ENCODE peak calls at places on chromosomes 7 and 10, in eight cellular contexts. Z is heart right ventricle, B is epithelial cell of proximal tubule, M is psoas muscle, C is epithelial cell of esophagus, A is right lobe of liver, N is endothelial cell, I is WTC11. X is an unnamed sample.

GRCh38 chr7:135620980-135621850 is 41.1 kb upstream of the STMP1 start:
- DNase-seq in C (peak), Z (peak), I (peak), N (peak), M (no peak), B (peak), A (no peak), X (peak)

GRCh38 chr10:33492914-33493313 is 158.4 kb upstream of the NRP1 start:
- DNase-seq in C (no peak), Z (no peak), A (no peak), M (no peak), I (no peak), N (no peak), B (no peak), X (no peak)

GRCh38 chr10:19941206-19941880 is 125.1 kb downstream of the PLXDC2 start:
- DNase-seq in B (no peak), C (no peak), Z (no peak), N (no peak), A (no peak), M (no peak), I (no peak), X (no peak)

GRCh38 chr10:112510384-112510783 is 63.4 kb downstream of the VTI1A start:
- DNase-seq in N (no peak), Z (no peak), B (no peak), I (no peak), M (no peak), C (no peak), A (no peak), X (no peak)

GRCh38 chr7:19713676-19714075 is 4.8 kb upstream of the POLR1F start:
- DNase-seq in B (peak), Z (no peak), A (no peak), C (peak), I (peak), M (no peak), N (peak), X (peak)

GRCh38 chr10:27512548-27512947 is 8.4 kb downstream of the RAB18 start:
- DNase-seq in B (no peak), Z (no peak), N (no peak), C (no peak), A (no peak), M (no peak), I (no peak), X (no peak)

GRCh38 chr7:102024769-102025391 is 207.5 kb downstream of the CUX1 start:
- DNase-seq in C (no peak), Z (peak), I (no peak), B (peak), N (no peak), A (peak), M (no peak), X (no peak)

GRCh38 chr7:74029094-74029785 is 1.3 kb downstream of the ELN start:
- DNase-seq in A (no peak), M (no peak), B (no peak), Z (no peak), C (no peak), I (no peak), N (no peak), X (no peak)

GRCh38 chr10:100103581-100103980 is 21.9 kb upstream of the CPN1 start:
- DNase-seq in C (peak), M (no peak), Z (no peak), A (no peak), I (no peak), N (no peak), B (no peak), X (no peak)

GRCh38 chr10:132634241-132634946 is 96.8 kb downstream of the INPP5A start:
- DNase-seq in Z (no peak), M (peak), C (peak), I (peak), A (peak), N (no peak), B (no peak), X (no peak)

GRCh38 chr7:66054063-66054462 is 21.6 kb upstream of the ASL start:
- DNase-seq in M (no peak), A (no peak), B (no peak), C (peak), Z (no peak), I (no peak), N (no peak), X (no peak)

GRCh38 chr10:69721690-69722310 is 79.9 kb upstream of the COL13A1 start:
- DNase-seq in A (no peak), C (peak), B (no peak), N (peak), M (peak), I (no peak), Z (peak), X (no peak)

GRCh38 chr10:42926831-42927230 is 144.2 kb downstream of the BMS1 start:
- DNase-seq in N (no peak), C (no peak), I (peak), M (no peak), A (no peak), Z (no peak), B (no peak), X (no peak)

GRCh38 chr10:35336921-35337741 is 822 bp downstream of the CCNY start:
- DNase-seq in I (peak), M (peak), N (peak), C (peak), Z (peak), B (no peak), A (peak), X (no peak)

GRCh38 chr7:41996381-41997035 is 240.5 kb downstream of the GLI3 start:
- DNase-seq in Z (no peak), B (no peak), C (peak), M (no peak), N (no peak), I (no peak), A (no peak), X (no peak)

GRCh38 chr10:46555366-46555712 is 1.1 kb downstream of the GPRIN2 start:
- DNase-seq in C (no peak), B (no peak), A (no peak), I (peak), M (peak), Z (no peak), N (no peak), X (no peak)

GRCh38 chr10:31698169-31698890 is 230.3 kb downstream of the ARHGAP12 start:
- DNase-seq in N (no peak), M (peak), A (no peak), I (no peak), Z (peak), B (no peak), C (peak), X (no peak)

GRCh38 chr7:117247809-117248208 is 75.0 kb downstream of the WNT2 start:
- DNase-seq in A (no peak), Z (no peak), I (no peak), C (no peak), M (no peak), N (no peak), B (no peak), X (no peak)

GRCh38 chr10:50417906-50418697 is 166.8 kb upstream of the ASAH2 start:
- DNase-seq in A (peak), I (peak), M (peak), C (peak), N (peak), Z (peak), B (no peak), X (peak)

GRCh38 chr7:148561099-148561498 is 29.5 kb upstream of the C7orf33 start:
- DNase-seq in B (no peak), N (no peak), Z (no peak), M (no peak), A (no peak), C (peak), I (no peak), X (no peak)

GRCh38 chr7:127913686-127914085 is 117.6 kb downstream of the LRRC4 start:
- DNase-seq in C (no peak), I (no peak), M (no peak), N (no peak), B (no peak), Z (no peak), A (no peak), X (no peak)

GRCh38 chr7:26653430-26653911 is 210.9 kb downstream of the SKAP2 start:
- DNase-seq in M (peak), Z (peak), I (no peak), A (no peak), B (peak), N (no peak), C (peak), X (no peak)

GRCh38 chr10:75605096-75605495 is 173.7 kb downstream of the LRMDA start:
- DNase-seq in N (no peak), C (no peak), Z (no peak), I (no peak), M (no peak), B (no peak), A (no peak), X (no peak)

GRCh38 chr10:118962159-118962863 is 67.2 kb upstream of the NANOS1 start:
- DNase-seq in Z (no peak), B (no peak), C (peak), N (no peak), I (no peak), M (no peak), A (no peak), X (no peak)

GRCh38 chr10:86721232-86721631 is 35.2 kb upstream of the BMPR1A start:
- DNase-seq in A (no peak), N (no peak), I (no peak), M (no peak), B (no peak), Z (no peak), C (no peak), X (no peak)

GRCh38 chr7:70681847-70682350 is 450.0 kb upstream of the GALNT17 start:
- DNase-seq in N (no peak), C (no peak), B (no peak), I (no peak), A (no peak), M (no peak), Z (no peak), X (no peak)

GRCh38 chr7:113730309-113730955 is 188.4 kb downstream of the PPP1R3A start:
- DNase-seq in M (no peak), Z (no peak), C (peak), N (no peak), B (peak), A (no peak), I (no peak), X (peak)

GRCh38 chr7:114409750-114410149 is 4.9 kb upstream of the FOXP2 start:
- DNase-seq in Z (no peak), B (no peak), M (no peak), I (no peak), C (peak), A (no peak), N (no peak), X (no peak)

GRCh38 chr10:86023931-86024554 is 342.6 kb downstream of the GRID1 start:
- DNase-seq in I (no peak), A (no peak), C (no peak), N (no peak), M (no peak), B (no peak), Z (peak), X (no peak)

GRCh38 chr10:57599440-57599839 is 668.3 kb downstream of the IPMK start:
- DNase-seq in M (no peak), I (no peak), B (no peak), A (no peak), N (no peak), C (no peak), Z (no peak), X (no peak)

GRCh38 chr7:93044147-93044810 is 73.5 kb downstream of the SAMD9 start:
- DNase-seq in Z (no peak), M (no peak), A (no peak), C (peak), B (no peak), I (no peak), N (no peak), X (peak)

DNA sequence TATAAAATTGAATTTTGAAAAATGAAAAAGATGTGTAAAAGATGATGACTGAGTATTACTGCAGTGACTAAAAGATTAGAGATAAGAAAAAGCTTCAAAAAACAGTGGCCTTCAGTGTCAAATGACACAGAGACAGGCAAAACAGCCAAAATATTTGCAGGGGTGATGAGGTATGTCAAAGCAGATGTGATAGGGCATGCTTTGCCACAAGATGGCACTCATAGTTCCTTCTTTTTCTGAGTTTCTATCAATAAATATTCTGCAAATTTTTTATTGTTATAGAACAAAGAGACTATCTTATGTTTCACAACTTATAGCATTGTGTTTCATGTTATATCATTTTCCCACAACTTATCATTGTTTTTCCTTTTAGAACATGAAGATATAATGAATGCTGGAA is 344.1 kb upstream of the HPS1 start:
- DNase-seq in N (no peak), Z (no peak), B (no peak), A (no peak), M (no peak), C (peak), I (no peak), X (no peak)
- TF ChIP-seq CTCF in N (peak), Z (peak), B (peak), A (peak), M (no peak), C (peak), I (no peak), X (peak)

GRCh38 chr7:50978633-50979215 is 196.0 kb upstream of the GRB10 start:
- DNase-seq in I (no peak), Z (no peak), B (no peak), N (no peak), M (no peak), C (no peak), A (no peak), X (no peak)
- TF ChIP-seq CTCF in I (no peak), Z (no peak), B (peak), N (no peak), M (no peak), C (no peak), A (no peak), X (no peak)

GRCh38 chr10:89392974-89393373 is 551 bp downstream of the IFIT1 start:
- DNase-seq in M (no peak), Z (no peak), N (no peak), B (no peak), I (no peak), C (peak), A (no peak), X (no peak)

GRCh38 chr10:89384474-89385324 is 6.8 kb downstream of the IFIT1B start:
- DNase-seq in B (no peak), Z (no peak), I (no peak), C (no peak), M (no peak), A (no peak), N (no peak), X (no peak)

GRCh38 chr10:89391882-89392756 is at the start of gene IFIT1:
- DNase-seq in M (no peak), Z (peak), C (peak), N (no peak), I (no peak), B (no peak), A (no peak), X (peak)

GRCh38 chr10:89390875-89391576 is 1.4 kb upstream of the IFIT1 start:
- DNase-seq in Z (peak), N (no peak), B (no peak), C (no peak), M (no peak), I (no peak), A (no peak), X (no peak)

GRCh38 chr10:89389254-89389653 is 3.2 kb upstream of the IFIT1 start:
- DNase-seq in N (no peak), I (no peak), A (no peak), Z (no peak), C (peak), M (no peak), B (no peak), X (no peak)
- TF ChIP-seq CTCF in N (no peak), I (no peak), A (peak), Z (peak), C (peak), M (peak), B (peak), X (no peak)

GRCh38 chr10:126500866-126501265 is 112.6 kb upstream of the ADAM12 start:
- DNase-seq in A (no peak), N (no peak), B (peak), Z (no peak), M (no peak), I (no peak), C (no peak), X (no peak)

GRCh38 chr10:126504761-126505112 is 116.5 kb upstream of the ADAM12 start:
- DNase-seq in A (no peak), M (no peak), N (no peak), I (no peak), C (no peak), B (no peak), Z (no peak), X (no peak)

GRCh38 chr10:126501828-126502227 is 113.6 kb upstream of the ADAM12 start:
- DNase-seq in C (no peak), Z (no peak), I (no peak), N (no peak), M (no peak), B (no peak), A (no peak), X (no peak)

GRCh38 chr10:126502481-126502880 is 114.2 kb upstream of the ADAM12 start:
- DNase-seq in M (no peak), Z (no peak), B (no peak), I (no peak), A (no peak), N (no peak), C (no peak), X (no peak)

GRCh38 chr10:126504051-126504760 is 115.9 kb upstream of the ADAM12 start:
- DNase-seq in M (no peak), A (no peak), C (peak), I (peak), B (peak), Z (peak), N (peak), X (no peak)
- TF ChIP-seq CTCF in M (peak), A (peak), C (peak), I (peak), B (peak), Z (peak), N (peak), X (peak)

GRCh38 chr7:1708640-1709249 is 38.7 kb downstream of the ELFN1 start:
- DNase-seq in M (no peak), I (no peak), N (no peak), Z (no peak), B (no peak), A (peak), C (no peak), X (no peak)

GRCh38 chr7:1709281-1709680 is 39.2 kb downstream of the ELFN1 start:
- DNase-seq in C (no peak), M (no peak), B (no peak), I (no peak), N (no peak), A (peak), Z (no peak), X (no peak)

GRCh38 chr7:1707756-1708611 is 37.9 kb downstream of the ELFN1 start:
- DNase-seq in A (peak), M (no peak), Z (no peak), B (no peak), C (no peak), I (no peak), N (no peak), X (no peak)

GRCh38 chr7:1710936-1711335 is 40.9 kb downstream of the ELFN1 start:
- DNase-seq in I (no peak), N (no peak), A (peak), C (no peak), M (no peak), Z (no peak), B (no peak), X (no peak)

GRCh38 chr7:1709900-1710299 is 39.8 kb downstream of the ELFN1 start:
- DNase-seq in B (no peak), N (no peak), C (no peak), M (no peak), I (no peak), A (no peak), Z (no peak), X (no peak)
- TF ChIP-seq CTCF in B (peak), N (peak), C (peak), M (peak), I (peak), A (peak), Z (peak), X (no peak)

GRCh38 chr7:10912077-10912476 is 61.6 kb upstream of the PHF14 start:
- DNase-seq in M (no peak), A (no peak), C (no peak), Z (no peak), B (no peak), I (no peak), N (no peak), X (no peak)
- TF ChIP-seq CTCF in M (no peak), A (no peak), C (no peak), Z (no peak), B (no peak), I (no peak), N (no peak), X (no peak)

GRCh38 chr7:112520787-112521186 is 40.0 kb downstream of the LSMEM1 start:
- DNase-seq in C (no peak), Z (no peak), A (no peak), N (no peak), I (no peak), B (no peak), M (no peak), X (no peak)

GRCh38 chr7:112510743-112511110 is 29.9 kb downstream of the LSMEM1 start:
- DNase-seq in C (no peak), M (no peak), N (no peak), A (no peak), Z (no peak), B (no peak), I (no peak), X (no peak)

GRCh38 chr7:112517487-112517886 is 36.7 kb downstream of the LSMEM1 start:
- DNase-seq in N (no peak), B (no peak), M (no peak), A (no peak), Z (no peak), C (no peak), I (no peak), X (no peak)

GRCh38 chr7:112511451-112512220 is 30.8 kb downstream of the LSMEM1 start:
- DNase-seq in Z (no peak), C (no peak), I (no peak), B (no peak), A (no peak), M (no peak), N (no peak), X (no peak)

GRCh38 chr7:112515989-112516388 is 35.2 kb downstream of the LSMEM1 start:
- DNase-seq in N (no peak), M (no peak), C (no peak), I (no peak), B (no peak), A (no peak), Z (no peak), X (no peak)
- TF ChIP-seq CTCF in N (no peak), M (no peak), C (no peak), I (no peak), B (peak), A (no peak), Z (no peak), X (no peak)